ENCODE peak calls at places on chromosomes 12 and 14, in six cellular contexts. One of them, this sample, is unnamed.

GRCh38 chr12:120006248-120006975 is 17.4 kb downstream of the BICDL1 start:
- DNase-seq in fibroblast of lung: no peak
- DNase-seq in K562: no peak
- DNase-seq in mammary epithelial cell: peak; percentile 48
- DNase-seq in HepG2: no peak
- DNase-seq in neural progenitor cell: no peak
- DNase-seq in this sample: no peak

GRCh38 chr12:46351138-46351537 is 21.4 kb downstream of the SLC38A2 start:
- DNase-seq in neural progenitor cell: no peak
- DNase-seq in K562: no peak
- DNase-seq in fibroblast of lung: no peak
- DNase-seq in mammary epithelial cell: no peak
- DNase-seq in HepG2: no peak
- DNase-seq in this sample: no peak

GRCh38 chr12:93203361-93203760 is 174.4 kb upstream of the NUDT4 start:
- DNase-seq in HepG2: no peak
- DNase-seq in neural progenitor cell: no peak
- DNase-seq in fibroblast of lung: no peak
- DNase-seq in mammary epithelial cell: no peak
- DNase-seq in K562: no peak
- DNase-seq in this sample: no peak

GRCh38 chr12:74890237-74890599 is 319.4 kb downstream of the KCNC2 start:
- DNase-seq in fibroblast of lung: peak; percentile 83
- DNase-seq in mammary epithelial cell: peak; percentile 86
- DNase-seq in K562: no peak
- DNase-seq in neural progenitor cell: no peak
- DNase-seq in HepG2: peak; percentile 15
- DNase-seq in this sample: peak; percentile 45

GRCh38 chr12:72083096-72083825 is 144.6 kb downstream of the TPH2 start:
- DNase-seq in fibroblast of lung: no peak
- DNase-seq in HepG2: no peak
- DNase-seq in K562: no peak
- DNase-seq in mammary epithelial cell: no peak
- DNase-seq in neural progenitor cell: peak; percentile 46
- DNase-seq in this sample: no peak

GRCh38 chr12:89960607-89961394 is 252.2 kb upstream of the ATP2B1 start:
- DNase-seq in K562: no peak
- DNase-seq in HepG2: no peak
- DNase-seq in neural progenitor cell: no peak
- DNase-seq in fibroblast of lung: peak; percentile 54
- DNase-seq in mammary epithelial cell: peak; percentile 72
- DNase-seq in this sample: no peak

GRCh38 chr14:87999282-87999681 is 5.7 kb upstream of the GPR65 start:
- DNase-seq in fibroblast of lung: no peak
- DNase-seq in mammary epithelial cell: no peak
- DNase-seq in neural progenitor cell: no peak
- DNase-seq in K562: no peak
- DNase-seq in HepG2: no peak
- DNase-seq in this sample: no peak

GRCh38 chr12:83641789-83642188 is 955.1 kb downstream of the TMTC2 start:
- DNase-seq in HepG2: no peak
- DNase-seq in K562: no peak
- DNase-seq in fibroblast of lung: no peak
- DNase-seq in mammary epithelial cell: no peak
- DNase-seq in neural progenitor cell: no peak
- DNase-seq in this sample: no peak

GRCh38 chr14:89198544-89199329 is 218.3 kb downstream of the FOXN3 start:
- DNase-seq in HepG2: no peak
- DNase-seq in fibroblast of lung: peak; percentile 78
- DNase-seq in neural progenitor cell: no peak
- DNase-seq in K562: no peak
- DNase-seq in mammary epithelial cell: no peak
- DNase-seq in this sample: no peak

GRCh38 chr14:102994689-102995088 is 62.7 kb downstream of the CDC42BPB start:
- DNase-seq in mammary epithelial cell: no peak
- DNase-seq in K562: no peak
- DNase-seq in neural progenitor cell: no peak
- DNase-seq in HepG2: no peak
- DNase-seq in fibroblast of lung: no peak
- DNase-seq in this sample: no peak

GRCh38 chr12:108699955-108700563 is 31.3 kb downstream of the CORO1C start:
- DNase-seq in mammary epithelial cell: no peak
- DNase-seq in neural progenitor cell: no peak
- DNase-seq in fibroblast of lung: peak; percentile 59
- DNase-seq in K562: peak; percentile 89
- DNase-seq in HepG2: no peak
- DNase-seq in this sample: no peak

GRCh38 chr14:24298892-24299254 is 707 bp downstream of the DHRS1 start:
- DNase-seq in fibroblast of lung: peak; percentile 20
- DNase-seq in K562: peak; percentile 28
- DNase-seq in HepG2: peak; percentile 82
- DNase-seq in neural progenitor cell: no peak
- DNase-seq in mammary epithelial cell: peak; percentile 92
- DNase-seq in this sample: no peak

GRCh38 chr14:64788706-64789105 is 84.5 kb downstream of the PLEKHG3 start:
- DNase-seq in fibroblast of lung: peak; percentile 78
- DNase-seq in neural progenitor cell: no peak
- DNase-seq in mammary epithelial cell: peak; percentile 90
- DNase-seq in HepG2: no peak
- DNase-seq in K562: no peak
- DNase-seq in this sample: no peak

GRCh38 chr12:98416845-98417244 is 98.5 kb upstream of the TMPO start:
- DNase-seq in neural progenitor cell: no peak
- DNase-seq in mammary epithelial cell: peak; percentile 8
- DNase-seq in K562: peak; percentile 34
- DNase-seq in fibroblast of lung: peak; percentile 44
- DNase-seq in HepG2: no peak
- DNase-seq in this sample: no peak

GRCh38 chr12:27488479-27488878 is 35.5 kb upstream of the PPFIBP1 start:
- DNase-seq in HepG2: no peak
- DNase-seq in mammary epithelial cell: peak; percentile 6
- DNase-seq in fibroblast of lung: no peak
- DNase-seq in neural progenitor cell: no peak
- DNase-seq in K562: no peak
- DNase-seq in this sample: no peak

GRCh38 chr12:81360916-81361315 is 283.0 kb downstream of the ACSS3 start:
- DNase-seq in fibroblast of lung: no peak
- DNase-seq in neural progenitor cell: no peak
- DNase-seq in K562: no peak
- DNase-seq in HepG2: no peak
- DNase-seq in mammary epithelial cell: no peak
- DNase-seq in this sample: no peak

GRCh38 chr12:80829767-80830166 is 108.0 kb downstream of the LIN7A start:
- DNase-seq in neural progenitor cell: no peak
- DNase-seq in fibroblast of lung: no peak
- DNase-seq in HepG2: no peak
- DNase-seq in mammary epithelial cell: no peak
- DNase-seq in K562: no peak
- DNase-seq in this sample: no peak

GRCh38 chr14:96156804-96157760 is 47.6 kb upstream of the BDKRB2 start:
- DNase-seq in fibroblast of lung: no peak
- DNase-seq in neural progenitor cell: no peak
- DNase-seq in K562: no peak
- DNase-seq in HepG2: no peak
- DNase-seq in mammary epithelial cell: no peak
- DNase-seq in this sample: no peak

GRCh38 chr12:95549392-95550084 is 1.7 kb downstream of the USP44 start:
- DNase-seq in HepG2: no peak
- DNase-seq in K562: no peak
- DNase-seq in mammary epithelial cell: no peak
- DNase-seq in fibroblast of lung: no peak
- DNase-seq in neural progenitor cell: no peak
- DNase-seq in this sample: no peak

GRCh38 chr14:73265721-73266046 is 28.4 kb downstream of the PAPLN start:
- DNase-seq in mammary epithelial cell: no peak
- DNase-seq in HepG2: no peak
- DNase-seq in fibroblast of lung: no peak
- DNase-seq in K562: no peak
- DNase-seq in neural progenitor cell: no peak
- DNase-seq in this sample: no peak

GRCh38 chr14:72476657-72477499 is 417.0 kb downstream of the DPF3 start:
- DNase-seq in fibroblast of lung: peak; percentile 39
- DNase-seq in mammary epithelial cell: peak; percentile 86
- DNase-seq in K562: no peak
- DNase-seq in neural progenitor cell: no peak
- DNase-seq in HepG2: no peak
- DNase-seq in this sample: peak; percentile 37

GRCh38 chr12:99766408-99766807 is 118.9 kb downstream of the GARIN6 start:
- DNase-seq in mammary epithelial cell: peak; percentile 19
- DNase-seq in HepG2: no peak
- DNase-seq in neural progenitor cell: no peak
- DNase-seq in fibroblast of lung: no peak
- DNase-seq in K562: no peak
- DNase-seq in this sample: no peak

GRCh38 chr14:22466520-22466919 is 122.5 kb downstream of the DAD1 start:
- DNase-seq in HepG2: no peak
- DNase-seq in mammary epithelial cell: peak; percentile 52
- DNase-seq in K562: no peak
- DNase-seq in fibroblast of lung: peak; percentile 31
- DNase-seq in neural progenitor cell: peak; percentile 20
- DNase-seq in this sample: no peak

DNA sequence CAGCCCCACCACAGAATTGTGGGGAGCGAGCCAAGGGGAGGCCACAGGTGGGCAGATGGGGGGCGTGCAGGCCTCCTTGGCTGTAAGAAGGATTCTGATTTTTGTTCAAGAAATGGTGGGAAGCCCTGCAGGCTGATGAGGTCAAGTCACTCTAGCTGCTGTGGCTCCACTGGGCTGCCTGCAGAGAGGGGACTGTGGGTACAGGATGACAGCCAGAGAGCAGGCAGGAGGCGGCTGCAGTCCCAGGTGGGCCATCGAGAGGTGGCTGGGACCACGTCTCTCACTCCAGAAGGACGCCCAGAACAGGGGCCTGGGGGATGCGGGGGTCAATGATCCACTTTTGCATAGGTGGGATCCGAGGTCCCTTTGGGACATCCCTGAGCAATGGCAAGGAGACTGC is 9.1 kb downstream of the NCOR2 start:
- DNase-seq in K562: no peak
- DNase-seq in neural progenitor cell: no peak
- DNase-seq in fibroblast of lung: no peak
- DNase-seq in mammary epithelial cell: no peak
- DNase-seq in HepG2: no peak
- DNase-seq in this sample: no peak
- H3K27ac ChIP-seq in K562: no peak overlapping the region
- H3K27ac ChIP-seq in neural progenitor cell: no peak overlapping the region
- H3K27ac ChIP-seq in fibroblast of lung: no peak overlapping the region
- H3K27ac ChIP-seq in mammary epithelial cell: no peak overlapping the region
- H3K27ac ChIP-seq in HepG2: no peak overlapping the region
- H3K27ac ChIP-seq in this sample: no peak overlapping the region

DNA sequence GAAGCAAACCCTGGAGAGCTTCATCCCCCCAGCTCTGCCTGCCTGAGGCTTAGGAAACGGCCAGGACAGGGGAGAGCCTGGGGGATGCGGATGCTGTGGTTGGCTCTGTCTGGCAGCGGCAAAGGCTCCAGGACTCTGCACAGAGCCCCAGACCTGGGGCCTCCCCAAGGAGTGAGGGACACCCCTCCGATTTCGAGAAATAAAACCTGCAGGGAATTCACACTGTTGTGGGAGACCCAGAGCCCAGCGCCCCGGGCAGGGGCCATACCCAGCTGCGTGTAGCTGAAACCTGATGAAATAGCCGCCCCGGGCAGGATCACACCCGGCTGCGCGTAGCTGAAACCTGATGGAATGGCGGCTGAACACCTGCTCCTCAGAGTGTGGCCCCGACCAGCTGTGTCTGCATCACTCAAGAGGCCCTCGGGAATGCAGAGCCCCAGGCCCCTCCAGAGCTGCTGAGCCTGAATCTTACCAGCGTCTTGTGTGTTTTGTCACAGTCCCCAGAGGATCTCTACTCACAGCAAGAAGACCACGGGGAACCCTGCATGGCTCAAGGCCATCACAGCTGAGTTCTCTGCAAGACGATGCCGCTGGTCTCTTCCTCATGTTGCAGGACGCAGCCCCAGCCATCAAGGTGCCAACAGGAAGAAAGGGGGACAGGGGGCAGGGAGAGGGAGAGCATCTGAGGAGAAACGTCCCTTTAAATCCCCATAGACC is 46.5 kb upstream of the GALNT9 start:
- DNase-seq in neural progenitor cell: no peak
- DNase-seq in K562: no peak
- DNase-seq in fibroblast of lung: no peak
- DNase-seq in mammary epithelial cell: no peak
- DNase-seq in HepG2: no peak
- DNase-seq in this sample: no peak
- TF ChIP-seq EZH2 in neural progenitor cell: no peak
- TF ChIP-seq EZH2 in K562: no peak
- TF ChIP-seq EZH2 in fibroblast of lung: peak; percentile 14
- TF ChIP-seq EZH2 in mammary epithelial cell: no peak
- TF ChIP-seq EZH2 in HepG2: no peak
- TF ChIP-seq EZH2 in this sample: no peak

GRCh38 chr12:67284561-67284960 is 15.4 kb downstream of the CAND1 start:
- DNase-seq in neural progenitor cell: no peak
- DNase-seq in fibroblast of lung: no peak
- DNase-seq in HepG2: no peak
- DNase-seq in mammary epithelial cell: no peak
- DNase-seq in K562: no peak
- DNase-seq in this sample: no peak

GRCh38 chr12:67288561-67288960 is 19.4 kb downstream of the CAND1 start:
- DNase-seq in K562: no peak
- DNase-seq in HepG2: no peak
- DNase-seq in neural progenitor cell: no peak
- DNase-seq in fibroblast of lung: no peak
- DNase-seq in mammary epithelial cell: no peak
- DNase-seq in this sample: no peak

GRCh38 chr12:67286257-67286656 is 17.1 kb downstream of the CAND1 start:
- DNase-seq in neural progenitor cell: no peak
- DNase-seq in fibroblast of lung: no peak
- DNase-seq in HepG2: no peak
- DNase-seq in mammary epithelial cell: no peak
- DNase-seq in K562: no peak
- DNase-seq in this sample: no peak

GRCh38 chr12:67287311-67287710 is 18.2 kb downstream of the CAND1 start:
- DNase-seq in neural progenitor cell: no peak
- DNase-seq in fibroblast of lung: no peak
- DNase-seq in K562: no peak
- DNase-seq in HepG2: no peak
- DNase-seq in mammary epithelial cell: no peak
- DNase-seq in this sample: no peak

DNA sequence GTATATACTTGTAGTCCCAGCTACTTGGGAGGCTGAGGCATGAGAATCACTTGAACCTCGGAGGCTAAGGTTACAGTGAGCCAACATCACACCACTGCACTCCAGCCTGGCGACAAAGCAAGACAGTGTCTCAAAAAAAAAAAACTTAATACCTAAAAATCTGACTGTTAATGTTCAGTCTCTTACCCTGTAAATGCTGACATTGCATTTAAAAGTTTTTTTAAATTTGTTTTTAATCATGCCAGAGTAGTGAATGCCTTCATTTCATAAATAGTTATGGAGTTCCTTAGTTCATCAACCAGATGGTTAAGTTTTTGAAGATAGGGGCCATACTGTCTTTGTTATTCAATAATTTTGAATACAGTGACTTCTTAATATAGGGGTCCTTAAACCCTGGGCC is 21.2 kb downstream of the CAND1 start:
- DNase-seq in K562: no peak
- DNase-seq in fibroblast of lung: no peak
- DNase-seq in HepG2: no peak
- DNase-seq in neural progenitor cell: no peak
- DNase-seq in mammary epithelial cell: no peak
- DNase-seq in this sample: no peak
- H3K36me3 ChIP-seq in K562: peaks cover 47% of the 10 kb centered on the region
- H3K36me3 ChIP-seq in fibroblast of lung: no peaks in the 10 kb centered on the region
- H3K36me3 ChIP-seq in HepG2: peaks cover 5% of the 10 kb centered on the region
- H3K36me3 ChIP-seq in neural progenitor cell: peaks cover 7% of the 10 kb centered on the region
- H3K36me3 ChIP-seq in mammary epithelial cell: peaks cover 11% of the 10 kb centered on the region
- H3K36me3 ChIP-seq in this sample: peaks cover 82% of the 10 kb centered on the region

GRCh38 chr14:69715725-69716482 is 51.0 kb upstream of the SRSF5 start:
- DNase-seq in fibroblast of lung: peak; percentile 79
- DNase-seq in K562: no peak
- DNase-seq in HepG2: no peak
- DNase-seq in mammary epithelial cell: peak; percentile 93
- DNase-seq in neural progenitor cell: no peak
- DNase-seq in this sample: no peak
- H3K27ac ChIP-seq in fibroblast of lung: peak overlapping the region; percentile 61
- H3K27ac ChIP-seq in K562: no peak overlapping the region
- H3K27ac ChIP-seq in HepG2: no peak overlapping the region
- H3K27ac ChIP-seq in mammary epithelial cell: peak overlapping the region; percentile 91
- H3K27ac ChIP-seq in neural progenitor cell: no peak overlapping the region
- H3K27ac ChIP-seq in this sample: no peak overlapping the region